ENCODE peak calls at places on chromosomes 4 and X, in four cellular contexts. D, L, P and X are unnamed samples.
A peak's percentile ranks its signal among the peaks of the same experiment; 100 is the strongest.

GRCh38 chr4:164023214-164023613 is 528.7 kb downstream of the TMA16 start:
- DNase-seq in D (no peak), L (no peak), P (no peak), X (no peak)

GRCh38 chr4:6942238-6942800 is 32.7 kb downstream of the TBC1D14 start:
- DNase-seq in D (no peak), L (no peak), P (peak; percentile 56), X (no peak)

GRCh38 chr4:28916585-28916984 is 1803.6 kb upstream of the PCDH7 start:
- DNase-seq in D (no peak), L (no peak), P (no peak), X (no peak)

GRCh38 chrX:118603981-118604380 is 108.4 kb downstream of the DOCK11 start:
- DNase-seq in D (peak; percentile 50), L (peak; percentile 44), P (peak; percentile 51), X (peak; percentile 41)

GRCh38 chr4:121711263-121712000 is 14.7 kb upstream of the ANXA5 start:
- DNase-seq in D (peak; percentile 70), L (peak; percentile 65), P (peak; percentile 64), X (peak; percentile 83)

GRCh38 chrX:48890296-48890925 is 7.2 kb downstream of the TIMM17B start:
- DNase-seq in D (no peak), L (no peak), P (no peak), X (no peak)

GRCh38 chr4:131488772-131489171 is 1660.3 kb upstream of the PCDH10 start:
- DNase-seq in D (no peak), L (no peak), P (no peak), X (no peak)

GRCh38 chrX:11080721-11081120 is 30.4 kb upstream of the HCCS start:
- DNase-seq in D (no peak), L (no peak), P (no peak), X (no peak)

GRCh38 chr4:77040856-77041576 is 34.8 kb downstream of the CCNI start:
- DNase-seq in D (no peak), L (no peak), P (no peak), X (no peak)

GRCh38 chr4:52142816-52143215 is 91.7 kb downstream of the SPATA18 start:
- DNase-seq in D (no peak), L (no peak), P (no peak), X (no peak)

GRCh38 chrX:15605233-15605632 is 4.5 kb upstream of the ACE2 start:
- DNase-seq in D (peak; percentile 59), L (no peak), P (no peak), X (no peak)

GRCh38 chrX:133307637-133308485 is 89.7 kb upstream of the TFDP3 start:
- DNase-seq in D (no peak), L (no peak), P (peak; percentile 7), X (peak; percentile 52)

GRCh38 chr4:174324725-174325124 is 41.0 kb downstream of the CEP44 start:
- DNase-seq in D (no peak), L (no peak), P (peak; percentile 22), X (no peak)

GRCh38 chr4:82360298-82361177 is 13.3 kb downstream of the HNRNPD start:
- DNase-seq in D (no peak), L (peak; percentile 30), P (peak; percentile 21), X (no peak)

GRCh38 chr4:160180206-160180605 is 1077.3 kb downstream of the RAPGEF2 start:
- DNase-seq in D (no peak), L (no peak), P (no peak), X (no peak)

GRCh38 chrX:3711331-3711917 is 2.0 kb downstream of the PRKX start:
- DNase-seq in D (no peak), L (no peak), P (peak; percentile 16), X (no peak)

GRCh38 chr4:22348410-22348809 is 167.5 kb downstream of the ADGRA3 start:
- DNase-seq in D (no peak), L (no peak), P (no peak), X (no peak)

DNA sequence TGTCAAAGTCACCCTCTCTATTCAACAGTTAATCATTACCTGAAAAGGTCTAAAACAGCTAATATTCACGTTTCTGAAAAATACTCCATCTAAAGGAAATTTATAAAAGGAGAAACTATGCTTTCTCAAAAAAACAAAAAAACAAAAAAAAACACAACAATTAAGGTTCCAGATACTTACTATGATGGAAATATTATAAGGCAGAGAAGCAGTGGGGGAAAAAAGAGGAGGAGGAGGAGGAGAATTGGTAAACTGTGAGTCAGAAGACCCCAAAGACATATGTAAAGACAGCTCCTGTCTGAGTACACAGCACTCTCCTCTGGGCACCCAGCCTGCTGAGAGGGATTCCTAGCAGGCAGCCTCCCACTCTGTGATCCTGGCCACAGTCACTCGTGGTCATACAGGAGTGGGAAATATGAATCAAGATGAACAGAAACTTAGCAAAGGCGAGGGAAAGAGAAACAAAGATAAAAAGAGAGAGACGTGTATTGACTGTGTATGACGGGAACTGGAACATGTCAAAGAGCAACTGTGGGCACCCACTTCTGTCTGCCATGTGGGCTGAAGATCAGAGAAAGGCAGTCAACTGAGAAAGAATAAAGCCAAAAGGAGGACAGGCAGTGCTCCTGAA is 12.5 kb downstream of the KLHL15 start:
- DNase-seq in D (no peak), L (no peak), P (no peak), X (no peak)
- TF ChIP-seq FOXJ3 in D (no peak), L (no peak), P (no peak), X (no peak)

GRCh38 chr4:14711259-14711658 is 291.0 kb upstream of the CPEB2 start:
- DNase-seq in D (no peak), L (no peak), P (no peak), X (no peak)

GRCh38 chr4:14719053-14719452 is 283.2 kb upstream of the CPEB2 start:
- DNase-seq in D (no peak), L (no peak), P (no peak), X (no peak)

DNA sequence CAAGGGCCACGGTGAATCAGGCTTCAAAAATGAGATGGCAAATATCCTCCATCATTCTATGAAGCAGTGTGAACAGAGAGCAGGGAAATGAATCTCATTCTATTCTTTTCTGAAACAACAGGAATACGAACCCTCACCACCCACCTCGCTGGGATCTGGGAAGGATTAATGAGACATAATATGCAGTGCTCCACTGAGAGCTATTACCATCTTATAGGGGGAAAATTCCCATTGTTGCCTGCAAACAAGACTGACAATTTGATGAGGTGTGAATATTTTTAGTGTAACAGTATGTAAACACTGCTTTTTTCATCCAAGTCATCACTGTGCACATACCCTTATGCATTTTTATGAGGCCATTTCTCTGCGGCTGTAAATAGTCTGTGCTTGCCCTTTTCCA is 285.7 kb upstream of the CPEB2 start:
- DNase-seq in D (no peak), L (no peak), P (no peak), X (no peak)
- TF ChIP-seq FOXJ3 in D (no peak), L (no peak), P (no peak), X (no peak)

GRCh38 chr4:143085224-143085623 is 99.5 kb upstream of the USP38 start:
- DNase-seq in D (no peak), L (no peak), P (no peak), X (no peak)

GRCh38 chr4:143082698-143083097 is 102.0 kb upstream of the USP38 start:
- DNase-seq in D (no peak), L (no peak), P (no peak), X (no peak)

GRCh38 chr4:143085644-143086043 is 99.1 kb upstream of the USP38 start:
- DNase-seq in D (no peak), L (no peak), P (no peak), X (no peak)

GRCh38 chr4:143083811-143084472 is 100.8 kb upstream of the USP38 start:
- DNase-seq in D (no peak), L (no peak), P (no peak), X (no peak)

DNA sequence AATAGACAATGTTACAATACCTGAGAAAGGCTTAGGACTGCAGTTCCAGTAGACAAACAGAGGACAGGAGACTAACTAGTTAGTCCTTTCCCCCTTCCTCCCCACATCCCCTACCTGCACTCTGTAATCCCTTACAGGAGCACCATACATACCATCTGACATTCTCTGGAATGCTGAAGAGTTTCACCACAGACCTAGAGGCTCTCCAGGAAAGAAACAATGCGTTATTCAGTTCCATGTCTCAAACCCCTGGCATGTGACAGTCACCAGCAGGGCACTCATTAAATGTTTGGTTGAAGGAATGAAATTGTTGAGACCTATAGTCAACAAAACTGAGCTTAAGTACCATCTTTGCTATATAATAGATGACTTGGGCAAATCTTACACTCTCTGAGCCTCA is 100.2 kb upstream of the USP38 start:
- DNase-seq in D (no peak), L (no peak), P (no peak), X (no peak)
- TF ChIP-seq FOXJ3 in D (no peak), L (no peak), P (no peak), X (no peak)

DNA sequence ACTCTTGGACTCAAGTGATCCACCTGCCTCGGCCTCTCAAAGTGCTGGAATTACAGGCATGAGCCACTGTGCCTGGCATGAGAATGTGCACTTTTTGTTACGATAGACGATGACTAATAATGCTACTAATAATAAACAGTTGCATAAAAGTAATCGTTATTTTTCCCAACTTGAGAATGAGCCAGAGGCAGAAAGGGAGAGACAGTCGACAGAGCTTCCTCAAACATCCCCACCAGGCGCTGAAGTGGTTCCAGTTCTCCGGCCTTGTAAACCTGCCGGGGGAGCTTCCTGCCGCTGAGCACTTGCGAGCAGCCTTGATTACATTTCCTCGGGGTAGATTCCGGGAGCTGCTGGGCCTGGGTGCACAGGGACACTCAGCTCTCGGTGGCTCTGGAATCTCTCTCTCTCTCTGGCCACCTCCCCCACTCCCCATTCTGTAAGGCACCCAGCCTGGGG is 8.9 kb upstream of the HTRA3 start:
- DNase-seq in D (no peak), L (peak; percentile 74), P (no peak), X (no peak)
- TF ChIP-seq FOXJ3 in D (no peak), L (no peak), P (no peak), X (no peak)

GRCh38 chrX:20141281-20142220 is at the start of gene EIF1AX:
- DNase-seq in D (peak; percentile 92), L (peak; percentile 93), P (peak; percentile 84), X (peak; percentile 93)

GRCh38 chrX:20143539-20143938 is 1.9 kb upstream of the EIF1AX start:
- DNase-seq in D (peak; percentile 58), L (peak; percentile 23), P (no peak), X (no peak)

GRCh38 chrX:20143111-20143510 is 1.5 kb upstream of the EIF1AX start:
- DNase-seq in D (no peak), L (no peak), P (no peak), X (no peak)

GRCh38 chrX:20140410-20140809 is 1.2 kb downstream of the EIF1AX start:
- DNase-seq in D (no peak), L (no peak), P (no peak), X (no peak)

DNA sequence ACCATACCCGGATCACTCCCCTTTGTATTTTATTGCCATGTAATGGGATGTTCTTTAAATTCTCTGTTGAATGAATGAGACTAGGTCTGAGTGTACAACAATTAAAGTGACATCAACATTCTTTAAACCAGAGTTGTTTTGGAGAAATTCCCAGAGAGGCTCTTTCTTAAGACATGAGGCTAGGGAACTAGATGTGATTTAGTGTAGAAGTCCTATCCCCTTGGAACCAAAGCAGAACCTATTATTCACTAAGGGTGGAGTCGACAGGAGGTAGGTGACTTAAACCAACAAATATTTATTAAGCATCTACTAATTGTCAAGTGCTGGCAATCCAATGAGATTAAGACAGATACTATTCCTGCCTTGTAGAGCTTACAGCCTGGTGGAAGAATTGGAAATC is 1.7 kb downstream of the EIF1AX start:
- DNase-seq in D (no peak), L (no peak), P (no peak), X (no peak)
- TF ChIP-seq FOXJ3 in D (no peak), L (no peak), P (no peak), X (no peak)

GRCh38 chr4:185115827-185116232 is 27.2 kb upstream of the SLC25A4 start:
- DNase-seq in D (peak; percentile 79), L (peak; percentile 86), P (peak; percentile 91), X (peak; percentile 66)
- TF ChIP-seq FOXJ3 in D (no peak), L (no peak), P (no peak), X (no peak)